ENCODE peak calls at places on chromosomes 7 and 10, in ten cellular contexts. F is IMR-90; Y is activated T-helper 1 cell treated with anti-CD3 and anti-CD28 coated beads, Interleukin-2, amount 50 U/mL, for 16 hours; M is NCI-H1417; L is kidney epithelial cell; D is EL; B is T-helper 17 cell; X is OCI-LY7; A is activated CD4-positive, alpha-beta memory T cell treated with anti-CD3 and anti-CD28 coated beads, Interleukin-2, amount 10 ng/mL, durations not matched to agents 7 days and 5 days; E is stimulated activated CD8-positive, alpha-beta memory T cell treated with anti-CD3 and anti-CD28 coated beads, Interleukin-12 subunit alpha, Interleukin-12 subunit beta, amount 100 ng/mL, for 1 hour. U is an unnamed sample.

GRCh38 chr10:124676416-124677062 is 67.6 kb downstream of the FAM53B start:
- DNase-seq in E (no peak), F (no peak), A (no peak), Y (no peak), B (no peak), D (no peak), M (no peak), L (no peak), X (no peak), U (no peak)

GRCh38 chr10:26438534-26439269 is 561 bp downstream of the APBB1IP start:
- DNase-seq in B (peak), L (no peak), M (peak), X (peak), D (peak), A (peak), E (peak), Y (peak), F (no peak), U (no peak)

GRCh38 chr10:78471723-78472541 is 438.3 kb downstream of the RPS24 start:
- DNase-seq in F (no peak), B (no peak), Y (no peak), E (no peak), A (no peak), M (no peak), D (no peak), X (no peak), L (no peak), U (no peak)

GRCh38 chr10:95384011-95384704 is 93.4 kb upstream of the PDLIM1 start:
- DNase-seq in F (no peak), Y (no peak), L (no peak), B (no peak), M (no peak), D (no peak), A (no peak), E (no peak), X (no peak), U (no peak)

GRCh38 chr7:38448842-38449241 is 175.4 kb upstream of the TARP start:
- DNase-seq in L (no peak), F (peak), E (no peak), M (no peak), Y (no peak), A (no peak), X (no peak), D (no peak), B (no peak), U (no peak)

GRCh38 chr7:23347007-23347681 is 48.0 kb downstream of the MALSU1 start:
- DNase-seq in Y (no peak), F (no peak), E (no peak), A (no peak), B (no peak), M (no peak), D (peak), X (no peak), L (no peak), U (no peak)

GRCh38 chr7:98921608-98922372 is 43.5 kb downstream of the TRRAP start:
- DNase-seq in Y (no peak), B (no peak), D (no peak), F (no peak), L (no peak), M (no peak), A (no peak), X (no peak), E (no peak), U (no peak)

GRCh38 chr10:23063387-23064287 is 31.7 kb upstream of the MSRB2 start:
- DNase-seq in F (peak), M (no peak), Y (no peak), B (no peak), A (no peak), E (no peak), L (no peak), D (no peak), X (no peak), U (peak)

GRCh38 chr7:94008537-94008936 is 4.4 kb upstream of the BET1 start:
- DNase-seq in E (no peak), F (peak), M (no peak), B (no peak), L (peak), A (no peak), Y (no peak), X (no peak), D (no peak), U (peak)

GRCh38 chr10:44858988-44859387 is 52.1 kb upstream of the TMEM72 start:
- DNase-seq in D (no peak), Y (no peak), A (no peak), F (peak), B (no peak), M (no peak), E (no peak), L (no peak), X (no peak), U (no peak)

GRCh38 chr7:129256221-129256620 is 31.4 kb downstream of the AHCYL2 start:
- DNase-seq in D (no peak), F (no peak), Y (no peak), A (no peak), L (no peak), M (no peak), X (no peak), E (no peak), B (no peak), U (no peak)

GRCh38 chr10:132500781-132501415 is 36.7 kb upstream of the INPP5A start:
- DNase-seq in M (no peak), Y (no peak), X (no peak), D (no peak), L (peak), F (no peak), A (no peak), B (no peak), E (no peak), U (no peak)

GRCh38 chr7:112665709-112666108 is 124.5 kb downstream of the TMEM168 start:
- DNase-seq in B (no peak), Y (no peak), F (peak), A (no peak), D (no peak), E (no peak), X (no peak), M (peak), L (no peak), U (no peak)

GRCh38 chr7:5638994-5639393 is 142.5 kb downstream of the RNF216 start:
- DNase-seq in F (peak), M (no peak), Y (no peak), X (no peak), L (no peak), B (no peak), A (no peak), E (no peak), D (peak), U (peak)

GRCh38 chr10:114306116-114306973 is 67.3 kb downstream of the VWA2 start:
- DNase-seq in X (no peak), F (peak), A (no peak), E (no peak), B (no peak), L (peak), D (peak), Y (no peak), M (no peak), U (peak)

GRCh38 chr7:144027070-144027469 is 21.7 kb upstream of the OR2A5 start:
- DNase-seq in D (peak), Y (no peak), F (peak), L (no peak), X (no peak), M (no peak), A (no peak), E (no peak), B (no peak), U (no peak)

GRCh38 chr7:155398944-155399343 is 59.0 kb upstream of the EN2 start:
- DNase-seq in M (no peak), D (no peak), F (no peak), A (peak), L (no peak), Y (no peak), B (no peak), E (no peak), X (no peak), U (no peak)

GRCh38 chr7:28411876-28412662 is at the start of gene CREB5:
- DNase-seq in A (no peak), B (no peak), X (peak), M (peak), E (no peak), Y (no peak), D (no peak), L (no peak), F (peak), U (no peak)

GRCh38 chr10:18822156-18822555 is 162.9 kb downstream of the ARL5B start:
- DNase-seq in E (no peak), D (peak), A (no peak), Y (no peak), B (no peak), X (peak), F (peak), L (no peak), M (no peak), U (peak)

GRCh38 chr7:107907790-107908189 is 16.8 kb downstream of the DLD start:
- DNase-seq in L (no peak), A (no peak), F (no peak), E (no peak), B (no peak), Y (no peak), D (no peak), X (no peak), M (no peak), U (no peak)

GRCh38 chr7:55571534-55572377 is 546 bp downstream of the VOPP1 start:
- DNase-seq in L (no peak), F (peak), M (peak), X (peak), B (peak), D (peak), E (peak), Y (peak), A (peak), U (peak)